ENCODE peak calls at places on chromosomes 3 and 15, in five cellular contexts. K is HT1080; A is CD4-positive, alpha-beta memory T cell; T is activated CD4-positive, alpha-beta T cell treated with anti-CD3 and anti-CD28 coated beads for 4 hours; V is non-pigmented ciliary epithelial cell. G is an unnamed sample.

GRCh38 chr15:68385671-68386586 is 46.0 kb downstream of the ITGA11 start:
- DNase-seq in V (no peak), T (no peak), A (no peak), K (no peak), G (no peak)

GRCh38 chr3:9386060-9386459 is 11.4 kb upstream of the SETD5 start:
- DNase-seq in V (no peak), A (no peak), T (no peak), K (no peak), G (no peak)

GRCh38 chr15:39657714-39658113 is 76.8 kb downstream of the THBS1 start:
- DNase-seq in A (no peak), V (no peak), K (peak), T (no peak), G (no peak)

GRCh38 chr3:170033489-170033888 is 4.3 kb upstream of the GPR160 start:
- DNase-seq in A (peak), V (no peak), K (peak), T (peak), G (no peak)

GRCh38 chr3:62238003-62238402 is 135.3 kb downstream of the FEZF2 start:
- DNase-seq in V (no peak), K (no peak), A (no peak), T (no peak), G (no peak)

GRCh38 chr3:57007513-57008415 is 52.7 kb upstream of the SPATA12 start:
- DNase-seq in V (peak), T (peak), K (peak), A (no peak), G (peak)

GRCh38 chr15:28955160-28955502 is 69.4 kb downstream of the APBA2 start:
- DNase-seq in A (no peak), T (no peak), V (no peak), K (peak), G (peak)

GRCh38 chr3:54951405-54951804 is 23.5 kb upstream of the LRTM1 start:
- DNase-seq in A (no peak), K (peak), V (no peak), T (no peak), G (peak)